ENCODE peak calls at places on chromosomes 11 and 22, in four cellular contexts. One of them, this sample, is unnamed.
A peak's percentile ranks its signal among the peaks of the same experiment; 100 is the strongest.

GRCh38 chr22:40241200-40241763 is 63.6 kb downstream of the TNRC6B start:
- DNase-seq in naive thymus-derived CD8-positive, alpha-beta T cell: peak; percentile 75
- DNase-seq in NB4: no peak
- DNase-seq in kidney: no peak
- DNase-seq in this sample: no peak

GRCh38 chr11:69215784-69216415 is 60.2 kb downstream of the SMIM38 start:
- DNase-seq in naive thymus-derived CD8-positive, alpha-beta T cell: no peak
- DNase-seq in NB4: no peak
- DNase-seq in kidney: peak; percentile 24
- DNase-seq in this sample: no peak

GRCh38 chr11:130783322-130783721 is 133.0 kb downstream of the SNX19 start:
- DNase-seq in kidney: no peak
- DNase-seq in NB4: no peak
- DNase-seq in naive thymus-derived CD8-positive, alpha-beta T cell: no peak
- DNase-seq in this sample: no peak

GRCh38 chr11:10909141-10909883 is 51.5 kb upstream of the ZBED5 start:
- DNase-seq in NB4: peak; percentile 73
- DNase-seq in kidney: no peak
- DNase-seq in naive thymus-derived CD8-positive, alpha-beta T cell: no peak
- DNase-seq in this sample: no peak

GRCh38 chr22:18148508-18148965 is 1.4 kb upstream of the USP18 start:
- DNase-seq in naive thymus-derived CD8-positive, alpha-beta T cell: no peak
- DNase-seq in NB4: no peak
- DNase-seq in kidney: no peak
- DNase-seq in this sample: no peak

GRCh38 chr22:20430101-20430640 is 7.5 kb downstream of the SCARF2 start:
- DNase-seq in NB4: no peak
- DNase-seq in kidney: peak; percentile 60
- DNase-seq in naive thymus-derived CD8-positive, alpha-beta T cell: peak; percentile 23
- DNase-seq in this sample: no peak

GRCh38 chr22:20247010-20247505 is 21.1 kb downstream of the RTN4R start:
- DNase-seq in NB4: peak; percentile 64
- DNase-seq in kidney: no peak
- DNase-seq in naive thymus-derived CD8-positive, alpha-beta T cell: no peak
- DNase-seq in this sample: no peak

GRCh38 chr11:15430381-15430780 is 315.7 kb downstream of the INSC start:
- DNase-seq in NB4: no peak
- DNase-seq in naive thymus-derived CD8-positive, alpha-beta T cell: no peak
- DNase-seq in kidney: no peak
- DNase-seq in this sample: no peak

GRCh38 chr11:64900263-64900678 is 16.7 kb downstream of the ATG2A start:
- DNase-seq in kidney: peak; percentile 61
- DNase-seq in naive thymus-derived CD8-positive, alpha-beta T cell: no peak
- DNase-seq in NB4: no peak
- DNase-seq in this sample: no peak

GRCh38 chr11:12587333-12587997 is 86.8 kb upstream of the TEAD1 start:
- DNase-seq in kidney: no peak
- DNase-seq in naive thymus-derived CD8-positive, alpha-beta T cell: peak; percentile 15
- DNase-seq in NB4: no peak
- DNase-seq in this sample: no peak

GRCh38 chr22:19960491-19961200 is 19.0 kb upstream of the TXNRD2 start:
- DNase-seq in kidney: peak; percentile 63
- DNase-seq in NB4: no peak
- DNase-seq in naive thymus-derived CD8-positive, alpha-beta T cell: no peak
- DNase-seq in this sample: no peak

GRCh38 chr11:70712471-70712870 is 314.1 kb downstream of the CTTN start:
- DNase-seq in NB4: no peak
- DNase-seq in naive thymus-derived CD8-positive, alpha-beta T cell: no peak
- DNase-seq in kidney: peak; percentile 73
- DNase-seq in this sample: no peak

GRCh38 chr22:40396882-40397281 is 26.5 kb downstream of the SGSM3 start:
- DNase-seq in naive thymus-derived CD8-positive, alpha-beta T cell: no peak
- DNase-seq in NB4: no peak
- DNase-seq in kidney: peak; percentile 77
- DNase-seq in this sample: no peak